ENCODE peak calls at places on chromosomes 1 and 21, in five cellular contexts. K, Z, N, U and R are unnamed samples.

GRCh38 chr1:37574834-37575479 is 18.2 kb downstream of the DNALI1 start:
- DNase-seq in Z (no peak), K (no peak), U (peak), N (no peak), R (no peak)

GRCh38 chr1:47433037-47433421 is 4.8 kb upstream of the FOXD2 start:
- DNase-seq in Z (no peak), U (no peak), N (no peak), K (no peak), R (no peak)

GRCh38 chr1:172638885-172639831 is 19.7 kb upstream of the FASLG start:
- DNase-seq in N (peak), Z (peak), U (peak), K (peak), R (no peak)

GRCh38 chr1:169368406-169368769 is 393 bp downstream of the BLZF1 start:
- DNase-seq in Z (peak), U (no peak), K (peak), N (no peak), R (peak)

GRCh38 chr1:67393240-67393639 is 37.0 kb downstream of the SERBP1 start:
- DNase-seq in N (no peak), K (no peak), Z (no peak), U (no peak), R (no peak)

GRCh38 chr1:31583995-31584868 is 7.9 kb downstream of the TINAGL1 start:
- DNase-seq in K (no peak), N (no peak), U (peak), Z (no peak), R (no peak)

GRCh38 chr1:111812306-111812705 is 56.6 kb downstream of the DDX20 start:
- DNase-seq in U (no peak), Z (no peak), N (no peak), K (no peak), R (no peak)

GRCh38 chr1:236608930-236609726 is 4.8 kb upstream of the HEATR1 start:
- DNase-seq in U (peak), Z (no peak), K (peak), N (no peak), R (no peak)

GRCh38 chr21:46000731-46001641 is 19.4 kb downstream of the COL6A1 start:
- DNase-seq in U (no peak), K (no peak), Z (no peak), N (no peak), R (peak)

GRCh38 chr1:221778535-221779142 is 36.8 kb upstream of the DUSP10 start:
- DNase-seq in U (no peak), N (no peak), K (peak), Z (no peak), R (no peak)

GRCh38 chr1:17148950-17149608 is 29.8 kb upstream of the PADI2 start:
- DNase-seq in K (no peak), N (no peak), U (no peak), Z (no peak), R (no peak)

GRCh38 chr1:78075621-78076020 is 29.9 kb downstream of the GIPC2 start:
- DNase-seq in Z (no peak), N (no peak), U (no peak), K (no peak), R (no peak)

GRCh38 chr1:15214507-15214906 is 32.5 kb upstream of the FHAD1 start:
- DNase-seq in Z (no peak), N (no peak), K (no peak), U (peak), R (peak)

GRCh38 chr1:104132386-104132973 is 382.8 kb downstream of the AMY1C start:
- DNase-seq in U (peak), N (no peak), K (peak), Z (no peak), R (no peak)

GRCh38 chr21:33348728-33349127 is 24.0 kb downstream of the IFNAR1 start:
- DNase-seq in N (no peak), K (no peak), Z (no peak), U (peak), R (no peak)

GRCh38 chr1:20486457-20487235 is 636 bp upstream of the CAMK2N1 start:
- DNase-seq in U (peak), N (no peak), Z (no peak), K (no peak), R (peak)

GRCh38 chr1:172154571-172154970 is 265.9 kb upstream of the C1orf105 start:
- DNase-seq in K (peak), N (no peak), Z (no peak), U (peak), R (no peak)

GRCh38 chr21:20329636-20330035 is 668.6 kb upstream of the NCAM2 start:
- DNase-seq in K (no peak), N (no peak), U (no peak), Z (no peak), R (no peak)

GRCh38 chr1:38932496-38933014 is 9.1 kb downstream of the RHBDL2 start:
- DNase-seq in N (peak), K (no peak), Z (no peak), U (no peak), R (no peak)

GRCh38 chr1:242147096-242147976 is 148.4 kb upstream of the MAP1LC3C start:
- DNase-seq in U (peak), Z (no peak), K (no peak), N (no peak), R (no peak)

GRCh38 chr1:77282866-77283539 is 1.2 kb downstream of the AK5 start:
- DNase-seq in N (no peak), U (peak), K (no peak), Z (peak), R (no peak)

GRCh38 chr1:168333562-168334256 is 53.0 kb downstream of the TBX19 start:
- DNase-seq in Z (no peak), N (no peak), K (no peak), U (no peak), R (no peak)

GRCh38 chr1:231694081-231694443 is 67.5 kb downstream of the DISC1 start:
- DNase-seq in U (no peak), K (no peak), Z (no peak), N (no peak), R (no peak)

GRCh38 chr1:29803486-29803885 is 567.2 kb downstream of the PTPRU start:
- DNase-seq in N (no peak), U (no peak), Z (no peak), K (no peak), R (no peak)

GRCh38 chr21:45845063-45845789 is 136.3 kb upstream of the COL6A1 start:
- DNase-seq in N (no peak), U (no peak), Z (no peak), K (no peak), R (no peak)

GRCh38 chr1:27509127-27510080 is 19.4 kb upstream of the WASF2 start:
- DNase-seq in U (no peak), N (no peak), Z (no peak), K (no peak), R (no peak)

GRCh38 chr1:220121791-220122530 is 28.0 kb downstream of the IARS2 start:
- DNase-seq in N (no peak), U (no peak), Z (no peak), K (no peak), R (no peak)

GRCh38 chr1:226250511-226250910 is 27.0 kb downstream of the MIXL1 start:
- DNase-seq in Z (no peak), N (no peak), U (no peak), K (no peak), R (no peak)

GRCh38 chr1:42155362-42155761 is 2.2 kb downstream of the GUCA2B start:
- DNase-seq in N (no peak), Z (no peak), K (no peak), U (no peak), R (no peak)

GRCh38 chr1:235329139-235329808 is 904 bp downstream of the GGPS1 start:
- DNase-seq in N (peak), U (no peak), K (peak), Z (no peak), R (peak)